ENCODE peak calls at places on chromosomes 7 and 10, in eight cellular contexts. U is lung; W is transverse colon; N is stomach; D is colonic mucosa; H is astrocyte; E is neural progenitor cell; J is CD8-positive, alpha-beta T cell. G is an unnamed sample. For H3K4me1, the result is how much of the 10 kb centered on the place peaks cover.

GRCh38 chr7:24102988-24103387 is 181.0 kb upstream of the NPY start:
- DNase-seq in U (no peak), W (no peak), H (no peak), D (no peak), J (no peak), N (no peak), E (no peak), G (no peak)

GRCh38 chr7:120743128-120743527 is 114.8 kb downstream of the TSPAN12 start:
- DNase-seq in N (no peak), E (no peak), W (no peak), J (no peak), H (no peak), D (no peak), U (no peak), G (no peak)

GRCh38 chr7:129208667-129209066 is 16.2 kb upstream of the AHCYL2 start:
- DNase-seq in J (no peak), D (no peak), N (no peak), U (no peak), W (no peak), H (no peak), E (no peak), G (no peak)

GRCh38 chr10:91088300-91089140 is 131.9 kb upstream of the PCGF5 start:
- DNase-seq in E (no peak), J (no peak), N (no peak), H (no peak), D (no peak), W (no peak), U (no peak), G (no peak)

GRCh38 chr10:21195149-21195731 is 298.1 kb upstream of the NEBL start:
- DNase-seq in E (no peak), W (peak), D (peak), U (no peak), H (no peak), J (no peak), N (no peak), G (no peak)

GRCh38 chr10:110625951-110626855 is 17.9 kb upstream of the RBM20 start:
- DNase-seq in J (no peak), U (no peak), H (no peak), W (no peak), D (no peak), N (no peak), E (no peak), G (no peak)

GRCh38 chr10:127740596-127740995 is 3.6 kb downstream of the FOXI2 start:
- DNase-seq in N (no peak), J (no peak), W (no peak), H (no peak), U (no peak), E (no peak), D (no peak), G (peak)

GRCh38 chr10:38038107-38038931 is 27.8 kb downstream of the ZNF33A start:
- DNase-seq in U (no peak), H (no peak), E (no peak), J (no peak), N (no peak), W (no peak), D (no peak), G (no peak)

GRCh38 chr7:90246184-90246583 is 1.2 kb downstream of the CFAP69 start:
- DNase-seq in E (peak), N (no peak), U (no peak), J (no peak), D (no peak), W (no peak), H (peak), G (no peak)

GRCh38 chr7:84697506-84697905 is 489.4 kb downstream of the SEMA3D start:
- DNase-seq in E (no peak), U (no peak), N (no peak), H (peak), J (no peak), W (no peak), D (no peak), G (no peak)

GRCh38 chr7:110105840-110106239 is 985.1 kb upstream of the LRRN3 start:
- DNase-seq in N (no peak), D (no peak), U (no peak), H (no peak), J (no peak), E (no peak), W (no peak), G (no peak)

GRCh38 chr10:88553116-88553752 is 29.9 kb downstream of the RNLS start:
- DNase-seq in W (peak), E (peak), J (no peak), D (peak), H (peak), N (peak), U (no peak), G (peak)

GRCh38 chr10:124315599-124316270 is 103.0 kb downstream of the OAT start:
- DNase-seq in J (no peak), E (no peak), W (no peak), D (no peak), H (no peak), N (no peak), U (no peak), G (no peak)

GRCh38 chr10:369441-370221 is 234.4 kb downstream of the ZMYND11 start:
- DNase-seq in D (no peak), N (no peak), W (no peak), J (no peak), E (no peak), U (no peak), H (peak), G (no peak)

GRCh38 chr7:33334349-33334748 is 205.0 kb downstream of the BBS9 start:
- DNase-seq in D (no peak), E (peak), N (no peak), W (no peak), J (no peak), U (no peak), H (peak), G (peak)

GRCh38 chr10:124004372-124004928 is 88.9 kb downstream of the CHST15 start:
- DNase-seq in N (peak), E (no peak), J (no peak), H (no peak), W (no peak), D (no peak), U (no peak), G (no peak)

GRCh38 chr7:155961241-155962190 is 149.3 kb upstream of the SHH start:
- DNase-seq in J (no peak), D (no peak), U (peak), N (peak), W (no peak), H (peak), E (peak), G (peak)

GRCh38 chr10:88525371-88526079 is 57.6 kb downstream of the RNLS start:
- DNase-seq in W (peak), J (no peak), D (peak), E (no peak), U (peak), N (peak), H (peak), G (peak)

GRCh38 chr7:137987968-137988367 is 13.9 kb downstream of the CREB3L2 start:
- DNase-seq in E (no peak), J (no peak), N (no peak), H (no peak), W (peak), D (no peak), U (no peak), G (peak)

GRCh38 chr10:672139-672538 is 17.3 kb downstream of the DIP2C start:
- DNase-seq in D (peak), N (no peak), E (no peak), U (no peak), J (no peak), H (no peak), W (peak), G (no peak)

GRCh38 chr10:110721406-110722038 is 77.4 kb downstream of the RBM20 start:
- DNase-seq in U (no peak), E (no peak), N (no peak), W (no peak), J (no peak), H (no peak), D (no peak), G (no peak)

GRCh38 chr7:32591938-32592337 is 96.6 kb downstream of the AVL9 start:
- DNase-seq in U (no peak), E (no peak), D (no peak), H (peak), N (no peak), J (no peak), W (no peak), G (no peak)

GRCh38 chr10:45308707-45309106 is 6.7 kb downstream of the OR13A1 start:
- DNase-seq in E (no peak), N (no peak), J (no peak), D (no peak), U (no peak), W (no peak), H (no peak), G (no peak)

GRCh38 chr7:13111230-13111629 is 423.8 kb downstream of the ARL4A start:
- DNase-seq in N (no peak), J (no peak), E (no peak), D (no peak), W (no peak), H (peak), U (no peak), G (no peak)

GRCh38 chr10:58631715-58632114 is 119.0 kb downstream of the BICC1 start:
- DNase-seq in D (no peak), N (no peak), W (no peak), J (no peak), U (no peak), H (no peak), E (no peak), G (no peak)

GRCh38 chr7:100914879-100915442 is 19.3 kb upstream of the ACHE start:
- DNase-seq in D (no peak), H (no peak), N (no peak), W (no peak), U (no peak), J (no peak), E (no peak), G (no peak)

GRCh38 chr7:41051062-41051461 is 651.8 kb downstream of the INHBA start:
- DNase-seq in E (no peak), U (no peak), N (no peak), H (no peak), W (no peak), D (no peak), J (no peak), G (no peak)

GRCh38 chr10:133166828-133167692 is 7.0 kb downstream of the KNDC1 start:
- DNase-seq in D (no peak), J (no peak), W (no peak), U (no peak), E (no peak), H (no peak), N (no peak), G (no peak)

GRCh38 chr10:68135362-68135761 is 26.1 kb downstream of the MYPN start:
- DNase-seq in H (peak), E (no peak), U (no peak), D (no peak), J (no peak), W (no peak), N (no peak), G (no peak)

GRCh38 chr7:30468791-30469190 is 9.8 kb downstream of the NOD1 start:
- DNase-seq in U (no peak), N (no peak), D (no peak), E (no peak), W (no peak), J (no peak), H (peak), G (no peak)

GRCh38 chr7:111400088-111400487 is 162.2 kb downstream of the IMMP2L start:
- DNase-seq in W (no peak), N (no peak), J (no peak), H (no peak), E (no peak), U (no peak), D (no peak), G (no peak)

GRCh38 chr10:88858493-88858892 is 6.8 kb upstream of the ANKRD22 start:
- DNase-seq in N (no peak), U (no peak), J (no peak), D (no peak), H (no peak), E (no peak), W (no peak), G (no peak)

GRCh38 chr7:99571768-99572167 is 13.3 kb downstream of the ZNF655 start:
- DNase-seq in U (no peak), N (no peak), H (no peak), J (no peak), W (no peak), D (no peak), E (no peak), G (no peak)

GRCh38 chr10:123878666-123879311 is 12.8 kb downstream of the CPXM2 start:
- DNase-seq in J (no peak), E (no peak), U (no peak), W (no peak), N (peak), H (no peak), D (no peak), G (no peak)

GRCh38 chr7:19177269-19177668 is 32.0 kb upstream of the FERD3L start:
- DNase-seq in J (no peak), E (no peak), D (no peak), U (no peak), H (no peak), N (no peak), W (no peak), G (no peak)

DNA sequence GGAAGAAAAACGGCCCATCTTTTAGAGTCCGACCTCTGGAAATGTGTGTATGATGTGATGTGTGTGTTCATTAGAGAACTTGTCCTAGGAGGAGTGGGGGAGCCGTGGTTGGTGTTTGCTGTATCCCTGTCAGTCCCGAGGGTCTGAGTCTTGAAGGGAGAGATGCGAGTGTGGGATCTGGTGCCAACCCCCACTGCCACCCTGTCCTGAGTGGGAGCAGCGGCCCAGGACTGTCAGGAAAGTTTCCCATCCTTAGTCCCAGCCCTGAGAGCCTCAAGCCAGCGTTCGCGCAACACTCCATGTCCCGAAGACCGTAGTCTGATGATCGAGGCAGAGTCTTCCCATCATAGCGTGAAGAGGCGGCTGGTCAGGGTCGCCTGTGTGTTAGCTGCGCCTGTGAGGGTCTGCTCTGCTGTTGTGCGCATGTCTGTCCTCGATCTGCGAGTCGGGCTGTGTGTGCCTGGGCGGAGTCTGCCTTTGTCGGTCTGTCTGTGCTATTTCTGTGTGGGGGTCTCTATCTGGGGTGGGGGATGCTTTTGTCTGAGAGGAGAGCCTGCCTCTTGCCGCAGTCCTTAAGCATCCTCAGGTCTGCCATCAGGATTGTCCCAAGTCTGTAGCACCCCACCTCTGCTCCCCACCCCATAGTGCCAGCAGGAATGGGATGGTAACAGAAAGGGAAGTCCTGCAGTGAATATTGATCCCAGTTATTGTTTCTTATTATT is 516 bp upstream of the CHAT start:
- DNase-seq in E (peak), D (no peak), W (no peak), H (no peak), N (no peak), J (no peak), U (no peak), G (no peak)
- H3K4me3 ChIP-seq in E (no peak), D (no peak), W (no peak), H (no peak), N (no peak), J (no peak), U (no peak), G (no peak)

GRCh38 chr7:45563804-45564461 is 10.2 kb upstream of the ADCY1 start:
- DNase-seq in W (no peak), E (no peak), D (peak), N (no peak), J (no peak), H (no peak), U (no peak), G (peak)
- H3K4me1 ChIP-seq in W (under half), E (under half), D (under half), N (under half), J (under half), H (under half), U (under half), G (under half)

DNA sequence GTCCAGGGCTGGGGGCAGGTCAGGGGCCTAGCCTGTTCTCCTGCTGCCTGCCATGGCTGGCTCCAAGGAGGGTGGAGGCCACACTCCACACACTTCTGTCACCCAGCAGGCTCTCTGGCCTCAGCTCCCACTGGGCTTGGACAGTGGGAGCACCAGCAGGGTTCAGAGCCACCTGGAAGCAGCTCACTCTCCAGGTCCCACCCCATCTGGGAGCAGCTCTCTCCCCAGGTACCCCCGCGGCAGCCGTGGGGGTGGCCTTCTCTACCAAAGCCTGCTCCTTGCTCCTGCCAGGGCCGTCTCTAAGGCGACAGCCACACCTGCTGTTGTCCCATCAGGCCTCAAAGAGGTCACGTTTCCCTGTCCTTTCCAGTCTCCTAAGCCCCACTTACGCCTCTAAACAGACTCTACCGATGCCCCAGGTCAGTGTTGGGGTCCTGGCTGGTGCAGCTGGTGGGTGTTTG is 142.5 kb upstream of the RET start:
- DNase-seq in E (no peak), H (no peak), U (peak), W (no peak), J (no peak), D (no peak), N (no peak), G (no peak)
- H3K27ac ChIP-seq in E (no peak), H (no peak), U (no peak), W (no peak), J (peak), D (no peak), N (no peak), G (no peak)

DNA sequence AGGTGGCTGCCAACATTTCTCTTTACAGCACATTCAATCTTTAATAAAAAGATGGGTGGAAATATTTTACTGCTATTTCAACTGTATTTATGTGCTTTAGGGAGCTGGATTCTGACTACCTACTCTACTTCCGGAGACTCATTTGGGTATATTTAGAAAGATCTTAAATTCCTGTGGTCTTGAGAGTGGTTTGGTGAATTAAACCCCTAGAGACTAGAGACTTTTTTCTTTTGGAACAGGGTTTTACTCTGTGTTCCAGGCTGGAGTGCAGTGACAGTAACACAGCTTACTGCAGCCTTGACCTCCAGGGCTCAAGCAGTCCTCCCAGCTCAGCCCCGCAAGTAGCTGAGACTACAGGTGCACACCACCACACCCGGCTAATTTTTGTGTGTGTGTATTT is 79.0 kb upstream of the HABP2 start:
- DNase-seq in N (no peak), H (peak), W (no peak), E (no peak), D (no peak), J (no peak), U (no peak), G (peak)
- H3K4me3 ChIP-seq in N (no peak), H (no peak), W (no peak), E (no peak), D (no peak), J (no peak), U (no peak), G (no peak)

GRCh38 chr7:76301000-76301399 is 1.5 kb upstream of the HSPB1 start:
- DNase-seq in U (no peak), W (no peak), H (no peak), D (no peak), E (no peak), J (no peak), N (no peak), G (no peak)

GRCh38 chr7:76294344-76295024 is 8.0 kb upstream of the HSPB1 start:
- DNase-seq in E (peak), W (peak), U (peak), N (peak), D (peak), J (no peak), H (peak), G (peak)

GRCh38 chr7:76293407-76293901 is 9.0 kb upstream of the HSPB1 start:
- DNase-seq in H (no peak), D (no peak), E (no peak), N (no peak), U (no peak), W (no peak), J (no peak), G (no peak)

GRCh38 chr7:76300210-76300731 is 2.2 kb upstream of the HSPB1 start:
- DNase-seq in U (peak), W (peak), N (peak), D (peak), J (no peak), H (peak), E (no peak), G (peak)

GRCh38 chr7:76296743-76297740 is 5.4 kb upstream of the HSPB1 start:
- DNase-seq in D (peak), U (peak), N (peak), E (no peak), H (peak), W (peak), J (no peak), G (no peak)
- H3K4me1 ChIP-seq in D (under half), U (under half), N (half or more), E (under half), H (under half), W (half or more), J (under half), G (under half)

GRCh38 chr10:99084161-99084560 is 151.5 kb downstream of the HPSE2 start:
- DNase-seq in W (no peak), J (no peak), U (no peak), E (no peak), D (no peak), H (no peak), N (no peak), G (no peak)
- H3K27ac ChIP-seq in W (no peak), J (no peak), U (no peak), E (no peak), D (no peak), H (no peak), N (no peak), G (no peak)

GRCh38 chr10:77898323-77899079 is 28.1 kb downstream of the DLG5 start:
- DNase-seq in H (no peak), E (peak), N (peak), D (peak), J (no peak), U (no peak), W (no peak), G (peak)
- H3K4me3 ChIP-seq in H (no peak), E (no peak), N (no peak), D (no peak), J (no peak), U (no peak), W (no peak), G (no peak)

GRCh38 chr10:119724630-119725549 is 960 bp upstream of the INPP5F start:
- DNase-seq in J (no peak), H (peak), U (no peak), D (no peak), E (no peak), W (no peak), N (no peak), G (peak)
- H3K4me1 ChIP-seq in J (under half), H (under half), U (under half), D (under half), E (under half), W (under half), N (under half), G (under half)

G was measured in SJCRH30.